ENCODE peak calls at places on chromosome 21, in ten cellular contexts. K, I, N, U, Z, C, X, O, P and E are unnamed samples.

GRCh38 chr21:28943631-28944030 is 49.0 kb downstream of the LTN1 start:
- DNase-seq in K (no peak), I (no peak), N (peak), U (no peak), Z (no peak), C (no peak), X (no peak), O (no peak), P (no peak), E (no peak)

GRCh38 chr21:29748391-29749167 is 191.2 kb downstream of the GRIK1 start:
- DNase-seq in K (no peak), I (no peak), N (no peak), U (no peak), Z (no peak), C (no peak), X (no peak), O (no peak), P (no peak), E (no peak)

GRCh38 chr21:44920694-44921604 is at the start of gene ITGB2:
- DNase-seq in K (peak), I (peak), N (no peak), U (no peak), Z (peak), C (no peak), X (no peak), O (no peak), P (peak), E (no peak)

GRCh38 chr21:44299458-44300261 is at the start of gene PFKL:
- DNase-seq in K (peak), I (peak), N (peak), U (no peak), Z (peak), C (peak), X (peak), O (peak), P (peak), E (peak)

GRCh38 chr21:35002879-35003722 is 46.0 kb downstream of the RUNX1 start:
- DNase-seq in K (no peak), I (no peak), N (peak), U (no peak), Z (no peak), C (no peak), X (no peak), O (no peak), P (no peak), E (no peak)

GRCh38 chr21:31470896-31471694 is 127.0 kb upstream of the TIAM1 start:
- DNase-seq in K (no peak), I (no peak), N (no peak), U (no peak), Z (peak), C (no peak), X (no peak), O (no peak), P (no peak), E (no peak)

GRCh38 chr21:43749686-43750262 is 26.3 kb downstream of the CSTB start:
- DNase-seq in K (no peak), I (no peak), N (no peak), U (no peak), Z (no peak), C (no peak), X (no peak), O (no peak), P (no peak), E (no peak)

GRCh38 chr21:15422761-15423160 is 307.0 kb upstream of the USP25 start:
- DNase-seq in K (no peak), I (no peak), N (peak), U (no peak), Z (no peak), C (no peak), X (no peak), O (no peak), P (no peak), E (no peak)

GRCh38 chr21:31222142-31222541 is 121.9 kb downstream of the TIAM1 start:
- DNase-seq in K (no peak), I (no peak), N (peak), U (no peak), Z (no peak), C (no peak), X (no peak), O (no peak), P (no peak), E (no peak)

GRCh38 chr21:45971487-45972352 is 9.8 kb upstream of the COL6A1 start:
- DNase-seq in K (no peak), I (no peak), N (no peak), U (no peak), Z (no peak), C (no peak), X (peak), O (no peak), P (no peak), E (no peak)

GRCh38 chr21:25626752-25627151 is 12.3 kb upstream of the JAM2 start:
- DNase-seq in K (no peak), I (peak), N (peak), U (no peak), Z (no peak), C (no peak), X (no peak), O (no peak), P (no peak), E (peak)

GRCh38 chr21:44702111-44702972 is 5.4 kb downstream of the KRTAP10-12 start:
- DNase-seq in K (no peak), I (no peak), N (no peak), U (no peak), Z (peak), C (no peak), X (no peak), O (no peak), P (no peak), E (no peak)

GRCh38 chr21:44751186-44751798 is 39.9 kb upstream of the TSPEAR start:
- DNase-seq in K (no peak), I (peak), N (no peak), U (no peak), Z (peak), C (no peak), X (no peak), O (no peak), P (no peak), E (no peak)

GRCh38 chr21:34908424-34909055 is 140.6 kb downstream of the RUNX1 start:
- DNase-seq in K (peak), I (no peak), N (peak), U (no peak), Z (no peak), C (peak), X (no peak), O (no peak), P (no peak), E (no peak)

GRCh38 chr21:34932233-34932632 is 116.9 kb downstream of the RUNX1 start:
- DNase-seq in K (no peak), I (no peak), N (no peak), U (no peak), Z (no peak), C (no peak), X (no peak), O (no peak), P (peak), E (no peak)

GRCh38 chr21:25813917-25814316 is 79.1 kb downstream of the GABPA start:
- DNase-seq in K (no peak), I (no peak), N (peak), U (no peak), Z (no peak), C (no peak), X (no peak), O (no peak), P (no peak), E (no peak)

GRCh38 chr21:44765231-44766013 is 36.2 kb downstream of the UBE2G2 start:
- DNase-seq in K (no peak), I (no peak), N (peak), U (no peak), Z (no peak), C (no peak), X (no peak), O (no peak), P (peak), E (peak)

GRCh38 chr21:33362044-33362555 is 37.3 kb downstream of the IFNAR1 start:
- DNase-seq in K (peak), I (no peak), N (peak), U (no peak), Z (peak), C (no peak), X (no peak), O (no peak), P (peak), E (peak)

GRCh38 chr21:38112219-38112789 is 144.5 kb upstream of the KCNJ15 start:
- DNase-seq in K (no peak), I (no peak), N (no peak), U (no peak), Z (no peak), C (no peak), X (no peak), O (no peak), P (no peak), E (no peak)

GRCh38 chr21:44658913-44659595 is 1.3 kb downstream of the KRTAP12-3 start:
- DNase-seq in K (no peak), I (no peak), N (no peak), U (no peak), Z (peak), C (no peak), X (no peak), O (no peak), P (peak), E (no peak)

GRCh38 chr21:31860851-31861250 is 12.0 kb upstream of the HUNK start:
- DNase-seq in K (no peak), I (no peak), N (no peak), U (no peak), Z (no peak), C (no peak), X (no peak), O (no peak), P (no peak), E (no peak)